ENCODE peak calls at places on chromosomes 7 and 10, in ten cellular contexts. M, W, O, E, T, D, Z, Y, K and P are unnamed samples.

GRCh38 chr10:33116293-33116697 is 158.3 kb upstream of the ITGB1 start:
- DNase-seq in Y (peak; percentile 55), O (peak; percentile 81), E (no peak), K (no peak), T (peak; percentile 38), M (peak; percentile 85), Z (peak; percentile 40), D (peak; percentile 58), W (no peak), P (no peak)

GRCh38 chr10:69731698-69732097 is 70.0 kb upstream of the COL13A1 start:
- DNase-seq in M (no peak), O (no peak), W (no peak), T (no peak), D (no peak), Z (no peak), E (no peak), K (no peak), Y (no peak), P (no peak)

GRCh38 chr7:64946772-64947171 is 43.7 kb downstream of the ZNF273 start:
- DNase-seq in M (no peak), T (no peak), D (peak; percentile 30), E (no peak), Z (no peak), W (no peak), K (no peak), Y (peak; percentile 60), O (no peak), P (no peak)

GRCh38 chr10:65394898-65395297 is 1530.9 kb upstream of the LRRTM3 start:
- DNase-seq in Z (no peak), Y (no peak), W (no peak), E (no peak), O (peak; percentile 58), D (no peak), K (no peak), T (no peak), M (peak; percentile 62), P (no peak)

GRCh38 chr7:159086301-159086925 is 58.3 kb downstream of the VIPR2 start:
- DNase-seq in K (no peak), O (no peak), T (no peak), Y (no peak), M (no peak), E (no peak), D (no peak), Z (no peak), W (no peak), P (no peak)

GRCh38 chr10:72073677-72074412 is 14.5 kb downstream of the SPOCK2 start:
- DNase-seq in W (no peak), O (no peak), E (no peak), T (no peak), Y (no peak), Z (no peak), K (no peak), D (no peak), M (no peak), P (no peak)

GRCh38 chr7:45923290-45923689 is 2.2 kb upstream of the IGFBP3 start:
- DNase-seq in M (peak; percentile 46), K (no peak), O (peak; percentile 73), Y (peak; percentile 57), E (peak; percentile 73), W (peak; percentile 79), T (peak; percentile 74), D (peak; percentile 88), Z (peak; percentile 77), P (peak; percentile 91)

GRCh38 chr10:129140861-129141260 is 326.2 kb upstream of the MGMT start:
- DNase-seq in M (no peak), W (no peak), O (no peak), E (no peak), Z (no peak), Y (peak; percentile 5), T (peak; percentile 43), K (no peak), D (no peak), P (peak; percentile 42)

GRCh38 chr7:81507231-81507630 is 262.6 kb downstream of the HGF start:
- DNase-seq in D (no peak), M (no peak), Y (no peak), K (no peak), O (no peak), E (no peak), T (no peak), W (no peak), Z (no peak), P (no peak)

GRCh38 chr7:30935569-30935877 is 23.9 kb downstream of the AQP1 start:
- DNase-seq in O (no peak), D (peak; percentile 2), W (no peak), E (no peak), Z (no peak), Y (no peak), M (no peak), K (no peak), T (no peak), P (no peak)

GRCh38 chr10:32077896-32078295 is 21.7 kb upstream of the KIF5B start:
- DNase-seq in O (no peak), W (peak; percentile 22), M (peak; percentile 66), E (no peak), K (no peak), T (peak; percentile 33), D (peak; percentile 49), Y (no peak), Z (no peak), P (peak; percentile 53)

GRCh38 chr7:118918556-118918955 is 694.1 kb downstream of the ANKRD7 start:
- DNase-seq in M (peak; percentile 1), K (peak; percentile 15), Y (peak; percentile 11), Z (peak; percentile 3), W (no peak), D (peak; percentile 22), O (no peak), E (no peak), T (no peak), P (no peak)

DNA sequence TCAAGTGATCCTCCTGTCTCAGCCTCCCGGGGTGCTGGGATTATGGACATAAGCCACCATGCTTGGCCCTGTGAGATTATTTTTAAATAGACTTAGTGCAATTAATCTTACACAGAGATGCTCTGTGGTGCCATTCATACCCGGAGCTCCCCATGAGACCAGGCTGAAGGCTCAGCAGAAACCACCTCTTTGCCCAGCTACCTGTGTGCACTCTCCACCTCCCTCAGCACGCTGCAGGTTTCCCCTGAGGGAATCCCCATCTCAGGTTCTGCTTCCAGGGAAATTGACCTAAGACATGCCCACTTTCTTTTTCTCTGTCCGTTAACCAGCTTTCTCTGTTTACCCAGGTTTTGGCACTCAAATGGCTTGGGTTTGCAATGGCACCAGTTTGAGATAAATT is 260.5 kb downstream of the SFMBT2 start:
- DNase-seq in E (no peak), W (no peak), K (no peak), Y (no peak), D (no peak), Z (no peak), M (no peak), O (no peak), T (no peak), P (no peak)
- TF ChIP-seq CTCF in E (no peak), W (no peak), K (no peak), Y (no peak), D (no peak), Z (no peak), M (no peak), O (no peak), T (no peak), P (no peak)

GRCh38 chr7:36157506-36158320 is 4.7 kb downstream of the EEPD1 start:
- DNase-seq in Z (no peak), E (no peak), K (peak; percentile 58), M (no peak), D (no peak), Y (no peak), W (no peak), T (no peak), O (no peak), P (no peak)
- H3K4me1 ChIP-seq in Z (peaks cover 13% of the 10 kb centered on the region), E (peaks cover 28% of the 10 kb centered on the region), K (peaks cover 61% of the 10 kb centered on the region), M (peaks cover 21% of the 10 kb centered on the region), D (peaks cover 36% of the 10 kb centered on the region), Y (peaks cover 20% of the 10 kb centered on the region), W (peaks cover 70% of the 10 kb centered on the region), T (peaks cover 4% of the 10 kb centered on the region), O (peaks cover 4% of the 10 kb centered on the region), P (peaks cover 54% of the 10 kb centered on the region)

GRCh38 chr10:75911426-75911825 is 480.0 kb downstream of the LRMDA start:
- DNase-seq in Y (no peak), E (no peak), T (no peak), W (no peak), Z (no peak), K (no peak), D (no peak), M (peak; percentile 25), O (no peak), P (no peak)

GRCh38 chr10:75904499-75905283 is 473.3 kb downstream of the LRMDA start:
- DNase-seq in E (no peak), K (no peak), Z (peak; percentile 25), W (no peak), T (no peak), D (peak; percentile 15), M (no peak), O (no peak), Y (no peak), P (no peak)

GRCh38 chr10:75910032-75910431 is 478.6 kb downstream of the LRMDA start:
- DNase-seq in K (no peak), O (peak; percentile 29), T (no peak), W (no peak), D (peak; percentile 34), M (peak; percentile 6), E (no peak), Y (no peak), Z (no peak), P (no peak)
- TF ChIP-seq CTCF in K (peak; percentile 35), O (peak; percentile 14), T (peak; percentile 89), W (peak; percentile 57), D (peak; percentile 55), M (peak; percentile 54), E (peak; percentile 21), Y (peak; percentile 55), Z (peak; percentile 48), P (peak; percentile 56)

DNA sequence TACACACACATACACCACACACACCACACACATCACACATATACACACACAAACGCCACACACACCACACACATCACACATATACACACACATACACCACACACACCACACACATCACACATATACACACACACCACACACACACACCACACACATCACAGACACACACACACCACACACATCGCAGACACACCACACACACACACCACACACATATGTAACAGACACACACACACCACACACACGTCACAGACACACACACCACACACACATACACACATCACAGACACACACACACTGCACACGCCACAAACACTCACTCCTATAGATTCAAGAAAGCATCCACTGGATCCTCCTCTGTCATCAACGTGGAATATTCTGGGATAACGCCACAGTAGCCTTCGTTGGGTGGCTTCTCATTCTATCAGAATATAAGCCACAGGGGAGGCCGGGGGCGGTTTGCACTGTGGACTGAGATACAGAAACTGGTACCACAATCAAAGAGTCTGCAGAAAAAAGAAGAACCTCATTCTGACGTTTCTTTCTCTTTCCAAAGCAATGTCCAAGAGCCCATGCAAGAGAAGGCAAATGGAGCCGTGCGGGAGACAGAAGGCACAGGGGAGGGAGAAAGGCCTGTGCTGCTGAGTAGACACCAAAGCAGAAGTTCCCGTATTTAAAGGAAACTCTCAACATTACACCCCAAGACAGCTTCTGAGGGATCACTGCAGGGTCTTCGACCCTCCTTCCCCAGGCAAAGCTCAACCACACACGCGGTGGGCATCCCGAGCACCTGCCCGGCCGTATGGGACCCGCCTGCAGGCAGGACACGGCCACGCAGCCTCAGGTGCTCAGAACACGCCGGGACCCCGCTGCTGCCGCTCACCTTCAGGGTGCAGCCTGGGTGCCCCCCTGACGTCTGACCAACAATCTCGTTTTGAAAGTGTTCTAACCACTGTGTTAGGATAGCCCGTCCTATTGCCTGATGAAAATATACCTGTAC is 321.2 kb downstream of the DNAJB6 start:
- DNase-seq in M (no peak), D (no peak), K (no peak), E (no peak), T (no peak), W (no peak), Y (no peak), O (no peak), Z (no peak), P (no peak)
- H3K4me1 ChIP-seq in M (no peaks in the 10 kb centered on the region), D (no peaks in the 10 kb centered on the region), K (no peaks in the 10 kb centered on the region), E (no peaks in the 10 kb centered on the region), T (no peaks in the 10 kb centered on the region), W (no peaks in the 10 kb centered on the region), Y (no peaks in the 10 kb centered on the region), O (no peaks in the 10 kb centered on the region), Z (no peaks in the 10 kb centered on the region), P (peaks cover under 1% of the 10 kb centered on the region)